ENCODE peak calls at places on chromosomes 4 and X, in eight cellular contexts. W is ELR; A is activated CD4-positive, alpha-beta T cell treated with anti-CD3 and anti-CD28 coated beads, Interleukin-2, amount 10 ng/mL, durations not matched to agents 7 days and 5 days; S is sigmoid colon; T is LoVo; I is effector memory CD8-positive, alpha-beta T cell; P is putamen; N is fibroblast of the aortic adventitia. Z is an unnamed sample.

GRCh38 chr4:5266991-5267390 is 215.7 kb downstream of the STK32B start:
- DNase-seq in S (no peak), T (no peak), A (no peak), I (no peak), W (no peak), P (no peak), N (no peak), Z (no peak)

GRCh38 chr4:152578670-152579069 is 42.8 kb upstream of the FBXW7 start:
- DNase-seq in S (no peak), N (no peak), W (no peak), P (no peak), T (no peak), I (no peak), A (no peak), Z (no peak)

GRCh38 chr4:60729194-60729593 is 470.9 kb upstream of the ADGRL3 start:
- DNase-seq in I (no peak), A (no peak), S (no peak), P (peak), T (no peak), N (no peak), W (peak), Z (no peak)

GRCh38 chrX:39764441-39764914 is 333.3 kb downstream of the BCOR start:
- DNase-seq in A (no peak), T (no peak), W (no peak), N (no peak), S (peak), P (no peak), I (no peak), Z (peak)

GRCh38 chrX:112967341-112967740 is 126.7 kb upstream of the AMOT start:
- DNase-seq in S (no peak), T (no peak), A (no peak), W (no peak), P (no peak), N (no peak), I (no peak), Z (no peak)

GRCh38 chr4:76758290-76758882 is 139.6 kb downstream of the SOWAHB start:
- DNase-seq in A (no peak), I (no peak), T (peak), W (peak), N (peak), P (peak), S (no peak), Z (peak)

GRCh38 chrX:139058831-139059495 is 347.4 kb upstream of the FGF13 start:
- DNase-seq in N (peak), I (no peak), W (peak), S (no peak), A (no peak), P (no peak), T (peak), Z (no peak)

GRCh38 chr4:10977534-10977933 is 293.0 kb upstream of the CLNK start:
- DNase-seq in S (no peak), T (no peak), P (no peak), W (no peak), A (no peak), I (no peak), N (no peak), Z (no peak)

GRCh38 chrX:115462406-115462805 is 98.6 kb upstream of the PLS3 start:
- DNase-seq in N (peak), I (no peak), P (no peak), A (no peak), S (no peak), W (no peak), T (no peak), Z (no peak)

GRCh38 chr4:173485164-173485563 is 44.9 kb downstream of the HAND2 start:
- DNase-seq in W (no peak), P (no peak), A (peak), T (no peak), N (peak), S (no peak), I (no peak), Z (no peak)

GRCh38 chrX:76555816-76556215 is 128.3 kb downstream of the MAGEE1 start:
- DNase-seq in P (no peak), A (peak), T (no peak), W (peak), N (peak), S (no peak), I (no peak), Z (no peak)

GRCh38 chr4:84496356-84497219 is 2.5 kb downstream of the NKX6-1 start:
- DNase-seq in W (no peak), T (no peak), I (no peak), A (no peak), S (no peak), N (no peak), P (no peak), Z (no peak)

GRCh38 chr4:835148-836002 is 9.4 kb upstream of the CPLX1 start:
- DNase-seq in A (no peak), N (no peak), T (peak), W (no peak), S (no peak), P (no peak), I (no peak), Z (peak)

GRCh38 chrX:119041175-119041574 is 31.6 kb upstream of the CT47C1 start:
- DNase-seq in S (peak), I (no peak), T (peak), W (peak), A (no peak), P (no peak), N (peak), Z (peak)

GRCh38 chr4:112813790-112814189 is 176.8 kb downstream of the LARP7 start:
- DNase-seq in A (no peak), W (peak), P (no peak), N (peak), S (no peak), T (no peak), I (no peak), Z (peak)

GRCh38 chr4:24067781-24068193 is 177.9 kb upstream of the PPARGC1A start:
- DNase-seq in P (no peak), I (no peak), W (peak), T (no peak), N (peak), A (no peak), S (no peak), Z (peak)

GRCh38 chr4:140595065-140595464 is 26.3 kb upstream of the UCP1 start:
- DNase-seq in I (no peak), W (peak), N (peak), A (no peak), S (no peak), P (no peak), T (peak), Z (peak)

GRCh38 chr4:26647523-26648224 is 63.8 kb downstream of the TBC1D19 start:
- DNase-seq in A (no peak), P (no peak), W (no peak), S (no peak), I (no peak), N (no peak), T (no peak), Z (no peak)

GRCh38 chrX:70769659-70770232 is 138.8 kb downstream of the TEX11 start:
- DNase-seq in N (peak), I (no peak), W (peak), T (peak), P (no peak), S (no peak), A (no peak), Z (peak)

GRCh38 chrX:26215869-26216268 is at the start of gene MAGEB5:
- DNase-seq in T (no peak), P (no peak), I (no peak), W (no peak), A (no peak), S (no peak), N (no peak), Z (no peak)

GRCh38 chrX:71315917-71316316 is 14.4 kb downstream of the ITGB1BP2 start:
- DNase-seq in T (no peak), I (no peak), A (no peak), P (no peak), N (peak), S (no peak), W (peak), Z (no peak)

GRCh38 chr4:151472711-151473110 is 63.7 kb downstream of the FHIP1A start:
- DNase-seq in S (no peak), T (no peak), W (no peak), N (no peak), A (no peak), P (no peak), I (no peak), Z (no peak)

GRCh38 chr4:139243448-139244365 is 36.3 kb downstream of the MGARP start:
- DNase-seq in S (no peak), A (no peak), P (no peak), N (peak), I (no peak), T (peak), W (peak), Z (no peak)

GRCh38 chr4:44016582-44017421 is 431.8 kb downstream of the KCTD8 start:
- DNase-seq in I (no peak), P (no peak), N (peak), W (peak), A (no peak), S (no peak), T (peak), Z (no peak)

GRCh38 chr4:106864231-106864630 is 171.9 kb downstream of the DKK2 start:
- DNase-seq in S (no peak), W (no peak), N (peak), A (no peak), P (no peak), I (no peak), T (no peak), Z (no peak)

GRCh38 chrX:2351999-2352995 is 148.5 kb downstream of the DHRSX start:
- DNase-seq in T (no peak), N (peak), P (no peak), I (no peak), S (no peak), W (peak), A (no peak), Z (no peak)

Z was measured in SW480.